ENCODE peak calls at places on chromosomes 11 and 22, in five cellular contexts. One of them, this sample, is unnamed.
A peak's percentile ranks its signal among the peaks of the same experiment; 100 is the strongest.

GRCh38 chr22:30541979-30542810 is 4.3 kb downstream of the SEC14L6 start:
- ATAC-seq in Panc1: no peak
- ATAC-seq in K562: peak; percentile 84
- ATAC-seq in HepG2: peak; percentile 84
- ATAC-seq in upper lobe of left lung: peak; percentile 27
- ATAC-seq in this sample: peak; percentile 34

GRCh38 chr22:39278040-39278439 is 33.3 kb upstream of the PDGFB start:
- ATAC-seq in Panc1: no peak
- ATAC-seq in K562: no peak
- ATAC-seq in HepG2: no peak
- ATAC-seq in upper lobe of left lung: no peak
- ATAC-seq in this sample: no peak

GRCh38 chr11:10075141-10075540 is 218.9 kb downstream of the SBF2 start:
- ATAC-seq in Panc1: no peak
- ATAC-seq in K562: no peak
- ATAC-seq in HepG2: no peak
- ATAC-seq in upper lobe of left lung: no peak
- ATAC-seq in this sample: no peak

GRCh38 chr11:20421902-20422301 is 34.4 kb downstream of the PRMT3 start:
- ATAC-seq in Panc1: no peak
- ATAC-seq in K562: no peak
- ATAC-seq in HepG2: no peak
- ATAC-seq in upper lobe of left lung: no peak
- ATAC-seq in this sample: no peak

GRCh38 chr22:47449508-47450270 is 687.2 kb downstream of the TBC1D22A start:
- ATAC-seq in Panc1: no peak
- ATAC-seq in K562: no peak
- ATAC-seq in HepG2: no peak
- ATAC-seq in upper lobe of left lung: no peak
- ATAC-seq in this sample: no peak

GRCh38 chr11:134702827-134703226 is 290.8 kb upstream of the B3GAT1 start:
- ATAC-seq in Panc1: no peak
- ATAC-seq in K562: no peak
- ATAC-seq in HepG2: no peak
- ATAC-seq in upper lobe of left lung: no peak
- ATAC-seq in this sample: no peak

GRCh38 chr22:42396621-42397331 is 35.4 kb downstream of the NFAM1 start:
- ATAC-seq in Panc1: peak; percentile 45
- ATAC-seq in K562: no peak
- ATAC-seq in HepG2: no peak
- ATAC-seq in upper lobe of left lung: peak; percentile 45
- ATAC-seq in this sample: peak; percentile 65

GRCh38 chr11:26556582-26556981 is 15.5 kb downstream of the MUC15 start:
- ATAC-seq in Panc1: no peak
- ATAC-seq in K562: no peak
- ATAC-seq in HepG2: no peak
- ATAC-seq in upper lobe of left lung: peak; percentile 76
- ATAC-seq in this sample: no peak

GRCh38 chr11:85758480-85759039 is 52.4 kb downstream of the SYTL2 start:
- ATAC-seq in Panc1: no peak
- ATAC-seq in K562: no peak
- ATAC-seq in HepG2: no peak
- ATAC-seq in upper lobe of left lung: no peak
- ATAC-seq in this sample: no peak

GRCh38 chr11:31824791-31825452 is 13.8 kb upstream of the PAX6 start:
- ATAC-seq in Panc1: no peak
- ATAC-seq in K562: no peak
- ATAC-seq in HepG2: no peak
- ATAC-seq in upper lobe of left lung: no peak
- ATAC-seq in this sample: no peak

GRCh38 chr11:350723-351255 is 18.5 kb upstream of the B4GALNT4 start:
- ATAC-seq in Panc1: peak; percentile 35
- ATAC-seq in K562: peak; percentile 65
- ATAC-seq in HepG2: no peak
- ATAC-seq in upper lobe of left lung: no peak
- ATAC-seq in this sample: no peak

GRCh38 chr11:86360775-86361395 is 13.8 kb upstream of the CCDC81 start:
- ATAC-seq in Panc1: peak; percentile 95
- ATAC-seq in K562: peak; percentile 64
- ATAC-seq in HepG2: peak; percentile 56
- ATAC-seq in upper lobe of left lung: no peak
- ATAC-seq in this sample: no peak

GRCh38 chr22:32473388-32473952 is 1.1 kb upstream of the FBXO7 start:
- ATAC-seq in Panc1: peak; percentile 38
- ATAC-seq in K562: no peak
- ATAC-seq in HepG2: peak; percentile 44
- ATAC-seq in upper lobe of left lung: no peak
- ATAC-seq in this sample: no peak

GRCh38 chr11:8290122-8290810 is 26.6 kb upstream of the LMO1 start:
- ATAC-seq in Panc1: no peak
- ATAC-seq in K562: no peak
- ATAC-seq in HepG2: no peak
- ATAC-seq in upper lobe of left lung: no peak
- ATAC-seq in this sample: no peak

GRCh38 chr22:39220897-39221850 is 23.6 kb downstream of the PDGFB start:
- ATAC-seq in Panc1: peak; percentile 37
- ATAC-seq in K562: no peak
- ATAC-seq in HepG2: no peak
- ATAC-seq in upper lobe of left lung: peak; percentile 22
- ATAC-seq in this sample: peak; percentile 51

GRCh38 chr11:126115253-126115540 is 52.5 kb upstream of the CDON start:
- ATAC-seq in Panc1: peak; percentile 3
- ATAC-seq in K562: no peak
- ATAC-seq in HepG2: peak; percentile 26
- ATAC-seq in upper lobe of left lung: peak; percentile 5
- ATAC-seq in this sample: peak; percentile 41

GRCh38 chr11:17780668-17781067 is 46.1 kb downstream of the KCNC1 start:
- ATAC-seq in Panc1: no peak
- ATAC-seq in K562: no peak
- ATAC-seq in HepG2: no peak
- ATAC-seq in upper lobe of left lung: no peak
- ATAC-seq in this sample: no peak

GRCh38 chr11:61071208-61071681 is 31.0 kb upstream of the CD5 start:
- ATAC-seq in Panc1: no peak
- ATAC-seq in K562: peak; percentile 65
- ATAC-seq in HepG2: no peak
- ATAC-seq in upper lobe of left lung: no peak
- ATAC-seq in this sample: no peak

GRCh38 chr11:124900464-124900863 is 2.8 kb upstream of the ROBO4 start:
- ATAC-seq in Panc1: peak; percentile 28
- ATAC-seq in K562: no peak
- ATAC-seq in HepG2: no peak
- ATAC-seq in upper lobe of left lung: no peak
- ATAC-seq in this sample: peak; percentile 69

GRCh38 chr11:91100432-91100831 is 877.6 kb upstream of the CHORDC1 start:
- ATAC-seq in Panc1: no peak
- ATAC-seq in K562: no peak
- ATAC-seq in HepG2: no peak
- ATAC-seq in upper lobe of left lung: no peak
- ATAC-seq in this sample: no peak

GRCh38 chr11:27524155-27524554 is 17.6 kb upstream of the LIN7C start:
- ATAC-seq in Panc1: no peak
- ATAC-seq in K562: peak; percentile 83
- ATAC-seq in HepG2: peak; percentile 84
- ATAC-seq in upper lobe of left lung: no peak
- ATAC-seq in this sample: no peak

GRCh38 chr11:79486239-79486984 is 45.6 kb upstream of the TENM4 start:
- ATAC-seq in Panc1: no peak
- ATAC-seq in K562: no peak
- ATAC-seq in HepG2: no peak
- ATAC-seq in upper lobe of left lung: no peak
- ATAC-seq in this sample: no peak

GRCh38 chr11:225734-226453 is 10.2 kb downstream of the SIRT3 start:
- ATAC-seq in Panc1: no peak
- ATAC-seq in K562: no peak
- ATAC-seq in HepG2: no peak
- ATAC-seq in upper lobe of left lung: peak; percentile 86
- ATAC-seq in this sample: no peak

GRCh38 chr11:69274531-69275016 is 19.4 kb upstream of the MYEOV start:
- ATAC-seq in Panc1: no peak
- ATAC-seq in K562: no peak
- ATAC-seq in HepG2: no peak
- ATAC-seq in upper lobe of left lung: peak; percentile 90
- ATAC-seq in this sample: no peak

GRCh38 chr11:72786305-72787261 is 7.3 kb downstream of the STARD10 start:
- ATAC-seq in Panc1: no peak
- ATAC-seq in K562: no peak
- ATAC-seq in HepG2: peak; percentile 13
- ATAC-seq in upper lobe of left lung: peak; percentile 86
- ATAC-seq in this sample: no peak

GRCh38 chr11:109945626-109946321 is 147.4 kb upstream of the ZC3H12C start:
- ATAC-seq in Panc1: peak; percentile 39
- ATAC-seq in K562: no peak
- ATAC-seq in HepG2: peak; percentile 59
- ATAC-seq in upper lobe of left lung: no peak
- ATAC-seq in this sample: peak; percentile 18

GRCh38 chr11:120023120-120023519 is 114.8 kb downstream of the TRIM29 start:
- ATAC-seq in Panc1: no peak
- ATAC-seq in K562: no peak
- ATAC-seq in HepG2: no peak
- ATAC-seq in upper lobe of left lung: no peak
- ATAC-seq in this sample: no peak

GRCh38 chr11:73055655-73056354 is 86.3 kb downstream of the FCHSD2 start:
- ATAC-seq in Panc1: no peak
- ATAC-seq in K562: no peak
- ATAC-seq in HepG2: no peak
- ATAC-seq in upper lobe of left lung: no peak
- ATAC-seq in this sample: no peak

GRCh38 chr11:69337211-69337721 is 43.3 kb downstream of the MYEOV start:
- ATAC-seq in Panc1: peak; percentile 55
- ATAC-seq in K562: peak; percentile 55
- ATAC-seq in HepG2: no peak
- ATAC-seq in upper lobe of left lung: peak; percentile 37
- ATAC-seq in this sample: no peak

GRCh38 chr22:35601743-35602633 is 15.1 kb downstream of the MB start:
- ATAC-seq in Panc1: no peak
- ATAC-seq in K562: no peak
- ATAC-seq in HepG2: no peak
- ATAC-seq in upper lobe of left lung: peak; percentile 63
- ATAC-seq in this sample: peak; percentile 62

GRCh38 chr11:33116535-33116934 is 44.7 kb downstream of the CSTF3 start:
- ATAC-seq in Panc1: peak; percentile 53
- ATAC-seq in K562: no peak
- ATAC-seq in HepG2: peak; percentile 67
- ATAC-seq in upper lobe of left lung: no peak
- ATAC-seq in this sample: no peak

GRCh38 chr11:95884802-95885201 is 39.1 kb downstream of the MTMR2 start:
- ATAC-seq in Panc1: no peak
- ATAC-seq in K562: no peak
- ATAC-seq in HepG2: no peak
- ATAC-seq in upper lobe of left lung: no peak
- ATAC-seq in this sample: no peak

GRCh38 chr11:95886462-95886861 is 37.4 kb downstream of the MTMR2 start:
- ATAC-seq in Panc1: no peak
- ATAC-seq in K562: no peak
- ATAC-seq in HepG2: no peak
- ATAC-seq in upper lobe of left lung: no peak
- ATAC-seq in this sample: no peak

GRCh38 chr11:95888439-95888838 is 35.5 kb downstream of the MTMR2 start:
- ATAC-seq in Panc1: no peak
- ATAC-seq in K562: no peak
- ATAC-seq in HepG2: no peak
- ATAC-seq in upper lobe of left lung: no peak
- ATAC-seq in this sample: no peak

GRCh38 chr11:95884364-95884763 is 39.5 kb downstream of the MTMR2 start:
- ATAC-seq in Panc1: no peak
- ATAC-seq in K562: no peak
- ATAC-seq in HepG2: no peak
- ATAC-seq in upper lobe of left lung: no peak
- ATAC-seq in this sample: no peak

GRCh38 chr11:95883381-95883780 is 40.5 kb downstream of the MTMR2 start:
- ATAC-seq in Panc1: no peak
- ATAC-seq in K562: no peak
- ATAC-seq in HepG2: no peak
- ATAC-seq in upper lobe of left lung: no peak
- ATAC-seq in this sample: no peak
- TF ChIP-seq POLR2AphosphoS5 in Panc1: no peak
- TF ChIP-seq POLR2AphosphoS5 in K562: no peak
- TF ChIP-seq POLR2AphosphoS5 in HepG2: no peak
- TF ChIP-seq POLR2AphosphoS5 in upper lobe of left lung: no peak
- TF ChIP-seq POLR2AphosphoS5 in this sample: no peak

GRCh38 chr22:24433868-24434471 is 6.6 kb downstream of the ADORA2A start:
- ATAC-seq in Panc1: peak; percentile 37
- ATAC-seq in K562: no peak
- ATAC-seq in HepG2: no peak
- ATAC-seq in upper lobe of left lung: peak; percentile 35
- ATAC-seq in this sample: peak; percentile 39
- H3K4me1 ChIP-seq in Panc1: peaks cover under 1% of the 10 kb centered on the region
- H3K4me1 ChIP-seq in K562: no peaks in the 10 kb centered on the region
- H3K4me1 ChIP-seq in HepG2: peaks cover 24% of the 10 kb centered on the region
- H3K4me1 ChIP-seq in upper lobe of left lung: peaks cover 59% of the 10 kb centered on the region
- H3K4me1 ChIP-seq in this sample: no peaks in the 10 kb centered on the region

GRCh38 chr11:121441533-121441932 is 10.6 kb upstream of the SORL1 start:
- ATAC-seq in Panc1: no peak
- ATAC-seq in K562: no peak
- ATAC-seq in HepG2: no peak
- ATAC-seq in upper lobe of left lung: no peak
- ATAC-seq in this sample: no peak
- H3K27ac ChIP-seq in Panc1: no peak overlapping the region
- H3K27ac ChIP-seq in K562: no peak overlapping the region
- H3K27ac ChIP-seq in HepG2: no peak overlapping the region
- H3K27ac ChIP-seq in upper lobe of left lung: no peak overlapping the region
- H3K27ac ChIP-seq in this sample: no peak overlapping the region

GRCh38 chr22:19971276-19972124 is 29.9 kb upstream of the TXNRD2 start:
- ATAC-seq in Panc1: no peak
- ATAC-seq in K562: no peak
- ATAC-seq in HepG2: peak; percentile 17
- ATAC-seq in upper lobe of left lung: peak; percentile 61
- ATAC-seq in this sample: no peak
- TF ChIP-seq POLR2AphosphoS5 in Panc1: no peak
- TF ChIP-seq POLR2AphosphoS5 in K562: no peak
- TF ChIP-seq POLR2AphosphoS5 in HepG2: peak; percentile 23
- TF ChIP-seq POLR2AphosphoS5 in upper lobe of left lung: no peak
- TF ChIP-seq POLR2AphosphoS5 in this sample: no peak

GRCh38 chr11:117600261-117600783 is 196.7 kb downstream of the DSCAML1 start:
- ATAC-seq in Panc1: no peak
- ATAC-seq in K562: no peak
- ATAC-seq in HepG2: no peak
- ATAC-seq in upper lobe of left lung: no peak
- ATAC-seq in this sample: no peak
- H3K4me1 ChIP-seq in Panc1: no peaks in the 10 kb centered on the region
- H3K4me1 ChIP-seq in K562: no peaks in the 10 kb centered on the region
- H3K4me1 ChIP-seq in HepG2: no peaks in the 10 kb centered on the region
- H3K4me1 ChIP-seq in upper lobe of left lung: no peaks in the 10 kb centered on the region
- H3K4me1 ChIP-seq in this sample: no peaks in the 10 kb centered on the region

GRCh38 chr22:45204751-45205623 is 35.7 kb downstream of the KIAA0930 start:
- ATAC-seq in Panc1: no peak
- ATAC-seq in K562: no peak
- ATAC-seq in HepG2: no peak
- ATAC-seq in upper lobe of left lung: no peak
- ATAC-seq in this sample: no peak
- H3K27ac ChIP-seq in Panc1: no peak overlapping the region
- H3K27ac ChIP-seq in K562: no peak overlapping the region
- H3K27ac ChIP-seq in HepG2: no peak overlapping the region
- H3K27ac ChIP-seq in upper lobe of left lung: no peak overlapping the region
- H3K27ac ChIP-seq in this sample: no peak overlapping the region

GRCh38 chr11:65279713-65280459 is 18.1 kb downstream of the POLA2 start:
- ATAC-seq in Panc1: peak; percentile 82
- ATAC-seq in K562: no peak
- ATAC-seq in HepG2: no peak
- ATAC-seq in upper lobe of left lung: no peak
- ATAC-seq in this sample: peak; percentile 17
- TF ChIP-seq POLR2AphosphoS5 in Panc1: no peak
- TF ChIP-seq POLR2AphosphoS5 in K562: no peak
- TF ChIP-seq POLR2AphosphoS5 in HepG2: no peak
- TF ChIP-seq POLR2AphosphoS5 in upper lobe of left lung: no peak
- TF ChIP-seq POLR2AphosphoS5 in this sample: no peak

This sample was measured in gastroesophageal sphincter.